ENCODE peak calls at places on chromosomes 11 and 22, in eight cellular contexts. F is mesendoderm; I is breast epithelium; W is CD4-positive, alpha-beta memory T cell; D is IMR-90; Y is effector memory CD4-positive, alpha-beta T cell; X is heart right ventricle; H is fibroblast of lung. Z is an unnamed sample.

GRCh38 chr22:33240901-33241300 is 182.7 kb upstream of the SYN3 start:
- DNase-seq in F (no peak), I (no peak), W (no peak), D (no peak), Y (no peak), X (no peak), H (no peak), Z (no peak)

GRCh38 chr11:112885744-112886706 is 75.2 kb upstream of the NCAM1 start:
- DNase-seq in F (no peak), I (no peak), W (no peak), D (no peak), Y (no peak), X (no peak), H (no peak), Z (no peak)

GRCh38 chr11:1233351-1234053 is 10.6 kb downstream of the MUC5B start:
- DNase-seq in F (no peak), I (no peak), W (no peak), D (no peak), Y (no peak), X (peak; percentile 6), H (no peak), Z (no peak)

GRCh38 chr22:21816787-21817496 is 50.5 kb downstream of the MAPK1 start:
- DNase-seq in F (peak; percentile 71), I (no peak), W (peak; percentile 77), D (peak; percentile 95), Y (no peak), X (no peak), H (peak; percentile 92), Z (no peak)

GRCh38 chr11:60783911-60784310 is 1.2 kb upstream of the MS4A10 start:
- DNase-seq in F (no peak), I (no peak), W (no peak), D (no peak), Y (no peak), X (no peak), H (no peak), Z (no peak)

GRCh38 chr11:49952091-49952490 is at the start of gene OR4C13:
- DNase-seq in F (no peak), I (no peak), W (no peak), D (no peak), Y (no peak), X (no peak), H (no peak), Z (no peak)

GRCh38 chr11:9516113-9516512 is 55.3 kb downstream of the ZNF143 start:
- DNase-seq in F (peak; percentile 91), I (no peak), W (no peak), D (no peak), Y (no peak), X (no peak), H (no peak), Z (no peak)

GRCh38 chr22:30310881-30311771 is 15.6 kb downstream of the TBC1D10A start:
- DNase-seq in F (no peak), I (peak; percentile 81), W (no peak), D (peak; percentile 61), Y (no peak), X (peak; percentile 80), H (peak; percentile 87), Z (peak; percentile 88)

GRCh38 chr11:128915148-128915519 is 24.0 kb downstream of the KCNJ5 start:
- DNase-seq in F (no peak), I (no peak), W (no peak), D (no peak), Y (no peak), X (no peak), H (no peak), Z (no peak)

GRCh38 chr22:46622081-46622521 is 1.9 kb downstream of the GRAMD4 start:
- DNase-seq in F (no peak), I (no peak), W (no peak), D (no peak), Y (no peak), X (peak; percentile 83), H (no peak), Z (no peak)

GRCh38 chr11:17405232-17406005 is 17.0 kb upstream of the KCNJ11 start:
- DNase-seq in F (peak; percentile 58), I (peak; percentile 82), W (no peak), D (peak; percentile 7), Y (no peak), X (peak; percentile 74), H (peak; percentile 32), Z (peak; percentile 61)
- H3K27ac ChIP-seq in F (no peak overlapping the region), I (peak overlapping the region; percentile 73), W (no peak overlapping the region), D (no peak overlapping the region), Y (no peak overlapping the region), X (peak overlapping the region; percentile 65), H (no peak overlapping the region), Z (peak overlapping the region; percentile 72)

GRCh38 chr11:84295815-84296214 is 1009.6 kb upstream of the CCDC90B start:
- DNase-seq in F (no peak), I (no peak), W (no peak), D (no peak), Y (no peak), X (no peak), H (no peak), Z (no peak)
- H3K4me3 ChIP-seq in F (no peak overlapping the region), I (no peak overlapping the region), W (no peak overlapping the region), D (no peak overlapping the region), Y (no peak overlapping the region), X (no peak overlapping the region), H (no peak overlapping the region), Z (no peak overlapping the region)

GRCh38 chr11:117544431-117544830 is 216.8 kb downstream of the CEP164 start:
- DNase-seq in F (no peak), I (no peak), W (no peak), D (no peak), Y (no peak), X (no peak), H (no peak), Z (no peak)
- H3K4me1 ChIP-seq in F (no peaks in the 10 kb centered on the region), I (no peaks in the 10 kb centered on the region), W (no peaks in the 10 kb centered on the region), D (no peaks in the 10 kb centered on the region), Y (no peaks in the 10 kb centered on the region), X (no peaks in the 10 kb centered on the region), H (no peaks in the 10 kb centered on the region), Z (no peaks in the 10 kb centered on the region)

DNA sequence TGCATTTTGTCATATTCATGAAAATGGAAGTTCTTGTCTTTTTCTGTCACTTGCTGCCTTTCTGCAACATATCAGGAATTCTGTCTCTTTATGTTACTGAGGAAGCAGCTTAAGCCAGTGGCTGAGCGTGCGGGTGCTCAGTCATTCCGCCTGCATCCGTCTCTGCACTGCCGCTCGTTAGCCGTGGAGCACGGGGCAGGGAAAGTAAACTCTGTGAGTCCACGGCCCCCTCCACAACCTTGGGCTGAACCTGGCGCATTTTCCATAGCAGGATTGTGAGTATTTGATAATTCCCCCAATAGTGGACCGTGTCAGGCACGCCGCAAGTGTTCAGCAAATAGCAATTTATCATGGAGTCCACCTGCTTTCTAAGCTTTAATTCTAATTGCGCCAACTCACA is 1007.7 kb downstream of the BRD1 start:
- DNase-seq in F (no peak), I (peak; percentile 20), W (no peak), D (no peak), Y (no peak), X (no peak), H (no peak), Z (peak; percentile 28)
- H3K27ac ChIP-seq in F (no peak overlapping the region), I (no peak overlapping the region), W (no peak overlapping the region), D (no peak overlapping the region), Y (no peak overlapping the region), X (no peak overlapping the region), H (no peak overlapping the region), Z (no peak overlapping the region)

DNA sequence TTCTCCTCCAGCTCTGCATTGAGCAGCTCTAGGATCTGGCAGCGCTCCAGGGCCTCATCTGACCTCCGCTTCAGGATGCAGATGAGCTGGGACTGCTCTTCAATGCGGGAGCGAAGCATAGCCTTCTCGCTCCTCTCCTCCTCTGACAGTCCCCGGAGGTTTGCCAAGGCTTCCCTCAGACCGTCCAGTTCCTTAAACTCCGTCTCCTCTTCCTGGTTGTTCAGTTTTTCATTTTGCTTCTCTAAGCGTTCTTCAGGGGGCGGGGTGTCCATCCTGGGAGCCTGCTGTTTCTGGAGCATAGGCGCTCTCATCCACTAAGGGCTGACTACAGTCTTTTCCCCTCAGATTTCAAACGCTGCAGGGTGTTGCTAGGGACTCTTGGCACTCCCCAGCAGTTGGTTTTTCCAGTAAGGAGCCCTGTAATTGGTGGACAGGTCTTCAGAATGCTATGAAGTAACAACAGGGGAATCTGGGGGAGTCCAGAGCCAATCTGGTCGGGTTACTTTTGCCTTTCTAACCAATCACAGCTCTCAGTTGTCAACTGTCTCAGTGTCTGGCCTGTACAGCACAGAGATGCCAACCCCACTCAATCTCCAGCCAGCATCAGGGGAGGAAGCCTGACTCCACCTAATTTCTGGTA is at the start of gene CCDC89:
- DNase-seq in F (peak; percentile 61), I (no peak), W (no peak), D (peak; percentile 99), Y (no peak), X (peak; percentile 78), H (peak; percentile 99), Z (peak; percentile 33)
- H3K4me3 ChIP-seq in F (no peak within 1 kb of the TSS), I (peak within 1 kb of the TSS; percentile 38), W (no peak within 1 kb of the TSS), D (peak within 1 kb of the TSS; percentile 52), Y (no peak within 1 kb of the TSS), X (peak within 1 kb of the TSS; percentile 35), H (peak within 1 kb of the TSS; percentile 54), Z (peak within 1 kb of the TSS; percentile 53)

GRCh38 chr11:34512810-34513673 is 552 bp downstream of the ELF5 start:
- DNase-seq in F (peak; percentile 83), I (peak; percentile 63), W (peak; percentile 18), D (peak; percentile 54), Y (no peak), X (peak; percentile 31), H (peak; percentile 52), Z (no peak)

GRCh38 chr11:34513674-34513995 is at the start of gene ELF5:
- DNase-seq in F (no peak), I (no peak), W (no peak), D (no peak), Y (no peak), X (no peak), H (no peak), Z (no peak)

GRCh38 chr11:34509336-34509902 is 4.2 kb downstream of the ELF5 start:
- DNase-seq in F (no peak), I (no peak), W (no peak), D (no peak), Y (no peak), X (no peak), H (no peak), Z (no peak)

GRCh38 chr11:34508514-34508913 is 5.1 kb downstream of the ELF5 start:
- DNase-seq in F (no peak), I (no peak), W (no peak), D (peak; percentile 32), Y (no peak), X (no peak), H (peak; percentile 16), Z (no peak)

GRCh38 chr11:34510673-34511072 is 2.9 kb downstream of the ELF5 start:
- DNase-seq in F (no peak), I (no peak), W (no peak), D (no peak), Y (no peak), X (no peak), H (no peak), Z (no peak)
- H3K4me1 ChIP-seq in F (no peaks in the 10 kb centered on the region), I (no peaks in the 10 kb centered on the region), W (no peaks in the 10 kb centered on the region), D (peaks cover 3% of the 10 kb centered on the region), Y (no peaks in the 10 kb centered on the region), X (no peaks in the 10 kb centered on the region), H (no peaks in the 10 kb centered on the region), Z (no peaks in the 10 kb centered on the region)

GRCh38 chr11:75346912-75347647 is 4.4 kb downstream of the ARRB1 start:
- DNase-seq in F (no peak), I (peak; percentile 71), W (no peak), D (peak; percentile 49), Y (no peak), X (peak; percentile 55), H (peak; percentile 81), Z (peak; percentile 77)
- H3K27ac ChIP-seq in F (no peak overlapping the region), I (peak overlapping the region; percentile 91), W (no peak overlapping the region), D (peak overlapping the region; percentile 66), Y (no peak overlapping the region), X (no peak overlapping the region), H (peak overlapping the region; percentile 67), Z (peak overlapping the region; percentile 40)